ENCODE peak calls at places on chromosome 13, in ten cellular contexts. One of them, this sample, is unnamed.

GRCh38 chr13:75558130-75558840 is 8.7 kb downstream of the UCHL3 start:
- DNase-seq in cardiac muscle cell: no peak
- DNase-seq in ascending aorta: no peak
- DNase-seq in brain microvascular endothelial cell: no peak
- DNase-seq in WERI-Rb-1: no peak
- DNase-seq in BJ: no peak
- DNase-seq in uterus: no peak
- DNase-seq in sigmoid colon: no peak
- DNase-seq in IMR-90: no peak
- DNase-seq in lower lobe of right lung: no peak
- DNase-seq in this sample: no peak

GRCh38 chr13:44908712-44909111 is 80.6 kb downstream of the NUFIP1 start:
- DNase-seq in cardiac muscle cell: no peak
- DNase-seq in ascending aorta: no peak
- DNase-seq in brain microvascular endothelial cell: no peak
- DNase-seq in WERI-Rb-1: no peak
- DNase-seq in BJ: no peak
- DNase-seq in uterus: no peak
- DNase-seq in sigmoid colon: no peak
- DNase-seq in IMR-90: no peak
- DNase-seq in lower lobe of right lung: no peak
- DNase-seq in this sample: no peak

GRCh38 chr13:96844195-96844594 is 150.1 kb downstream of the OXGR1 start:
- DNase-seq in cardiac muscle cell: no peak
- DNase-seq in ascending aorta: no peak
- DNase-seq in brain microvascular endothelial cell: no peak
- DNase-seq in WERI-Rb-1: no peak
- DNase-seq in BJ: no peak
- DNase-seq in uterus: no peak
- DNase-seq in sigmoid colon: no peak
- DNase-seq in IMR-90: no peak
- DNase-seq in lower lobe of right lung: no peak
- DNase-seq in this sample: no peak

GRCh38 chr13:91142572-91142971 is 204.9 kb upstream of the MIR17HG start:
- DNase-seq in cardiac muscle cell: peak; percentile 52
- DNase-seq in ascending aorta: no peak
- DNase-seq in brain microvascular endothelial cell: peak; percentile 85
- DNase-seq in WERI-Rb-1: no peak
- DNase-seq in BJ: peak; percentile 44
- DNase-seq in uterus: no peak
- DNase-seq in sigmoid colon: no peak
- DNase-seq in IMR-90: peak; percentile 1
- DNase-seq in lower lobe of right lung: no peak
- DNase-seq in this sample: peak; percentile 53

GRCh38 chr13:28037399-28037798 is 48.9 kb upstream of the URAD start:
- DNase-seq in cardiac muscle cell: no peak
- DNase-seq in ascending aorta: no peak
- DNase-seq in brain microvascular endothelial cell: no peak
- DNase-seq in WERI-Rb-1: no peak
- DNase-seq in BJ: no peak
- DNase-seq in uterus: no peak
- DNase-seq in sigmoid colon: no peak
- DNase-seq in IMR-90: peak; percentile 57
- DNase-seq in lower lobe of right lung: no peak
- DNase-seq in this sample: no peak

GRCh38 chr13:28650284-28650683 is 8.6 kb upstream of the POMP start:
- DNase-seq in cardiac muscle cell: no peak
- DNase-seq in ascending aorta: no peak
- DNase-seq in brain microvascular endothelial cell: peak; percentile 36
- DNase-seq in WERI-Rb-1: no peak
- DNase-seq in BJ: no peak
- DNase-seq in uterus: no peak
- DNase-seq in sigmoid colon: no peak
- DNase-seq in IMR-90: peak; percentile 85
- DNase-seq in lower lobe of right lung: no peak
- DNase-seq in this sample: no peak

GRCh38 chr13:90395846-90396245 is 951.6 kb upstream of the MIR17HG start:
- DNase-seq in cardiac muscle cell: no peak
- DNase-seq in ascending aorta: no peak
- DNase-seq in brain microvascular endothelial cell: no peak
- DNase-seq in WERI-Rb-1: no peak
- DNase-seq in BJ: no peak
- DNase-seq in uterus: no peak
- DNase-seq in sigmoid colon: no peak
- DNase-seq in IMR-90: no peak
- DNase-seq in lower lobe of right lung: no peak
- DNase-seq in this sample: no peak

GRCh38 chr13:58181111-58181510 is 549.6 kb downstream of the PCDH17 start:
- DNase-seq in cardiac muscle cell: no peak
- DNase-seq in ascending aorta: no peak
- DNase-seq in brain microvascular endothelial cell: no peak
- DNase-seq in WERI-Rb-1: no peak
- DNase-seq in BJ: no peak
- DNase-seq in uterus: no peak
- DNase-seq in sigmoid colon: peak; percentile 49
- DNase-seq in IMR-90: no peak
- DNase-seq in lower lobe of right lung: no peak
- DNase-seq in this sample: no peak

GRCh38 chr13:30196025-30196424 is 111.3 kb downstream of the KATNAL1 start:
- DNase-seq in cardiac muscle cell: peak; percentile 10
- DNase-seq in ascending aorta: no peak
- DNase-seq in brain microvascular endothelial cell: peak; percentile 67
- DNase-seq in WERI-Rb-1: peak; percentile 23
- DNase-seq in BJ: no peak
- DNase-seq in uterus: no peak
- DNase-seq in sigmoid colon: no peak
- DNase-seq in IMR-90: peak; percentile 41
- DNase-seq in lower lobe of right lung: no peak
- DNase-seq in this sample: no peak

GRCh38 chr13:61414136-61414535 is 1.5 kb downstream of the PCDH20 start:
- DNase-seq in cardiac muscle cell: no peak
- DNase-seq in ascending aorta: no peak
- DNase-seq in brain microvascular endothelial cell: no peak
- DNase-seq in WERI-Rb-1: no peak
- DNase-seq in BJ: no peak
- DNase-seq in uterus: no peak
- DNase-seq in sigmoid colon: no peak
- DNase-seq in IMR-90: no peak
- DNase-seq in lower lobe of right lung: no peak
- DNase-seq in this sample: no peak

GRCh38 chr13:33639640-33640080 is 178.3 kb upstream of the RFC3 start:
- DNase-seq in cardiac muscle cell: no peak
- DNase-seq in ascending aorta: no peak
- DNase-seq in brain microvascular endothelial cell: no peak
- DNase-seq in WERI-Rb-1: no peak
- DNase-seq in BJ: no peak
- DNase-seq in uterus: no peak
- DNase-seq in sigmoid colon: no peak
- DNase-seq in IMR-90: no peak
- DNase-seq in lower lobe of right lung: no peak
- DNase-seq in this sample: no peak

GRCh38 chr13:113527272-113527958 is 36.9 kb upstream of the DCUN1D2 start:
- DNase-seq in cardiac muscle cell: no peak
- DNase-seq in ascending aorta: peak; percentile 33
- DNase-seq in brain microvascular endothelial cell: no peak
- DNase-seq in WERI-Rb-1: peak; percentile 7
- DNase-seq in BJ: no peak
- DNase-seq in uterus: no peak
- DNase-seq in sigmoid colon: no peak
- DNase-seq in IMR-90: no peak
- DNase-seq in lower lobe of right lung: no peak
- DNase-seq in this sample: no peak

GRCh38 chr13:91313103-91313502 is 34.4 kb upstream of the MIR17HG start:
- DNase-seq in cardiac muscle cell: peak; percentile 30
- DNase-seq in ascending aorta: no peak
- DNase-seq in brain microvascular endothelial cell: peak; percentile 3
- DNase-seq in WERI-Rb-1: no peak
- DNase-seq in BJ: no peak
- DNase-seq in uterus: no peak
- DNase-seq in sigmoid colon: no peak
- DNase-seq in IMR-90: peak; percentile 1
- DNase-seq in lower lobe of right lung: no peak
- DNase-seq in this sample: no peak

GRCh38 chr13:80454245-80454644 is 113.3 kb upstream of the SPRY2 start:
- DNase-seq in cardiac muscle cell: peak; percentile 78
- DNase-seq in ascending aorta: no peak
- DNase-seq in brain microvascular endothelial cell: peak; percentile 55
- DNase-seq in WERI-Rb-1: no peak
- DNase-seq in BJ: no peak
- DNase-seq in uterus: no peak
- DNase-seq in sigmoid colon: no peak
- DNase-seq in IMR-90: peak; percentile 1
- DNase-seq in lower lobe of right lung: no peak
- DNase-seq in this sample: peak; percentile 19

GRCh38 chr13:89806594-89806993 is 1540.9 kb upstream of the MIR17HG start:
- DNase-seq in cardiac muscle cell: no peak
- DNase-seq in ascending aorta: no peak
- DNase-seq in brain microvascular endothelial cell: no peak
- DNase-seq in WERI-Rb-1: no peak
- DNase-seq in BJ: no peak
- DNase-seq in uterus: no peak
- DNase-seq in sigmoid colon: no peak
- DNase-seq in IMR-90: no peak
- DNase-seq in lower lobe of right lung: no peak
- DNase-seq in this sample: no peak

GRCh38 chr13:106052200-106052767 is 483.2 kb downstream of the EFNB2 start:
- DNase-seq in cardiac muscle cell: no peak
- DNase-seq in ascending aorta: no peak
- DNase-seq in brain microvascular endothelial cell: no peak
- DNase-seq in WERI-Rb-1: no peak
- DNase-seq in BJ: no peak
- DNase-seq in uterus: no peak
- DNase-seq in sigmoid colon: no peak
- DNase-seq in IMR-90: peak; percentile 48
- DNase-seq in lower lobe of right lung: no peak
- DNase-seq in this sample: no peak

DNA sequence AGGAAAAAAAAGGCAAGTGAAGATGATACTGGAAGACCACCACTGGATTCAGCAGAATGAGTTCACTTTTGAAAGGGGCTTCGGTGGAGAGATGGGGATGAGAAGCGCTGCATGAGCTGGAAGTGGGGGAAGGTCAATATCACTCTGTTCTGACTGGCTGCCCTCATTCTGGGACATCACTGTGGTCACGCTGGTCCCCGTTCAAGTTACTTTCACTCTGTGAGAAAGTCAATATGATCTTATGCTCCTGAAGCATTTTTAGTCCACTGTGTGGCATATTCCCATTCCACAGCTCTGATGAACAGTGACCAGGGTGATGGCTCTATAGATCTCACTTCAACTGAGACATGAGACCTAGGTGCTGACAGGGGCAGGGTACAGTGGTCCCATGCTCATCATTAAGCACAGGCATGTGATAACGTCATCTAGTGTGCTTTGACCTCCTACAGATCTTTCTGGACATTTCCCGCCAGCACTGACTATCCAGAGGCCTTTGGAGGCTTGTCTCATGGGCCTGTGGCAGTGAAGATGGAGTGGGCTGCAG is 40.2 kb upstream of the GPR183 start:
- DNase-seq in cardiac muscle cell: no peak
- DNase-seq in ascending aorta: no peak
- DNase-seq in brain microvascular endothelial cell: no peak
- DNase-seq in WERI-Rb-1: no peak
- DNase-seq in BJ: no peak
- DNase-seq in uterus: no peak
- DNase-seq in sigmoid colon: no peak
- DNase-seq in IMR-90: no peak
- DNase-seq in lower lobe of right lung: no peak
- DNase-seq in this sample: no peak
- H3K36me3 ChIP-seq in cardiac muscle cell: no peaks in the 10 kb centered on the region
- H3K36me3 ChIP-seq in ascending aorta: peaks cover 7% of the 10 kb centered on the region
- H3K36me3 ChIP-seq in brain microvascular endothelial cell: peaks cover 7% of the 10 kb centered on the region
- H3K36me3 ChIP-seq in WERI-Rb-1: peaks cover 37% of the 10 kb centered on the region
- H3K36me3 ChIP-seq in BJ: peaks cover 8% of the 10 kb centered on the region
- H3K36me3 ChIP-seq in uterus: no peaks in the 10 kb centered on the region
- H3K36me3 ChIP-seq in sigmoid colon: no peaks in the 10 kb centered on the region
- H3K36me3 ChIP-seq in IMR-90: peaks cover 14% of the 10 kb centered on the region
- H3K36me3 ChIP-seq in lower lobe of right lung: peaks cover 67% of the 10 kb centered on the region
- H3K36me3 ChIP-seq in this sample: peaks cover 1% of the 10 kb centered on the region

GRCh38 chr13:94860981-94861407 is 148.6 kb upstream of the SOX21 start:
- DNase-seq in cardiac muscle cell: peak; percentile 30
- DNase-seq in ascending aorta: no peak
- DNase-seq in brain microvascular endothelial cell: peak; percentile 6
- DNase-seq in WERI-Rb-1: no peak
- DNase-seq in BJ: no peak
- DNase-seq in uterus: no peak
- DNase-seq in sigmoid colon: no peak
- DNase-seq in IMR-90: peak; percentile 13
- DNase-seq in lower lobe of right lung: no peak
- DNase-seq in this sample: no peak
- H3K4me3 ChIP-seq in cardiac muscle cell: no peak overlapping the region
- H3K4me3 ChIP-seq in ascending aorta: peak overlapping the region; percentile 33
- H3K4me3 ChIP-seq in brain microvascular endothelial cell: peak overlapping the region; percentile 29
- H3K4me3 ChIP-seq in WERI-Rb-1: no peak overlapping the region
- H3K4me3 ChIP-seq in BJ: peak overlapping the region; percentile 37
- H3K4me3 ChIP-seq in uterus: peak overlapping the region; percentile 15
- H3K4me3 ChIP-seq in sigmoid colon: peak overlapping the region; percentile 28
- H3K4me3 ChIP-seq in IMR-90: peak overlapping the region; percentile 55
- H3K4me3 ChIP-seq in lower lobe of right lung: peak overlapping the region; percentile 37
- H3K4me3 ChIP-seq in this sample: peak overlapping the region; percentile 19

DNA sequence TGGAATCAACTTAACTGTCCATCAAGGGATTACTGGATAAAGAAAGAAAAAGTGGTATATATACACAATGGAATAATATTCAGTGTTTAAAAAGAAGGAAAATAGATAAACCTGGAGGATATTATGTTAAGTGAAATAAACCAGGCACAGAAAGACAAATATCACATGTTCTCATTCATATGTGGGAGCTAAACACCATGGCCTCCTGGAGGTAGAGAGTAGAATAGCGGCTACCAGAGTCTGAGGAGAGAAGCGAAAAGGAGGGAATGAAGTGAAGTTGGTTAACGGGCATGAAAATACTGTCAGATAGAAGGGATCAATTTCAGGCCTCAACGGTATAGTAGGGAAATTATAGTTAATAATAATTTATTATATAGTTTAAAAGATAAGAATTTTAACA is 147.5 kb upstream of the OBI1 start:
- DNase-seq in cardiac muscle cell: peak; percentile 1
- DNase-seq in ascending aorta: no peak
- DNase-seq in brain microvascular endothelial cell: no peak
- DNase-seq in WERI-Rb-1: no peak
- DNase-seq in BJ: no peak
- DNase-seq in uterus: no peak
- DNase-seq in sigmoid colon: no peak
- DNase-seq in IMR-90: no peak
- DNase-seq in lower lobe of right lung: no peak
- DNase-seq in this sample: no peak
- TF ChIP-seq CTCF in cardiac muscle cell: peak; percentile 21
- TF ChIP-seq CTCF in ascending aorta: no peak
- TF ChIP-seq CTCF in brain microvascular endothelial cell: peak; percentile 33
- TF ChIP-seq CTCF in WERI-Rb-1: no peak
- TF ChIP-seq CTCF in BJ: peak; percentile 9
- TF ChIP-seq CTCF in uterus: no peak
- TF ChIP-seq CTCF in sigmoid colon: no peak
- TF ChIP-seq CTCF in IMR-90: peak; percentile 18
- TF ChIP-seq CTCF in lower lobe of right lung: peak; percentile 33
- TF ChIP-seq CTCF in this sample: peak; percentile 36

DNA sequence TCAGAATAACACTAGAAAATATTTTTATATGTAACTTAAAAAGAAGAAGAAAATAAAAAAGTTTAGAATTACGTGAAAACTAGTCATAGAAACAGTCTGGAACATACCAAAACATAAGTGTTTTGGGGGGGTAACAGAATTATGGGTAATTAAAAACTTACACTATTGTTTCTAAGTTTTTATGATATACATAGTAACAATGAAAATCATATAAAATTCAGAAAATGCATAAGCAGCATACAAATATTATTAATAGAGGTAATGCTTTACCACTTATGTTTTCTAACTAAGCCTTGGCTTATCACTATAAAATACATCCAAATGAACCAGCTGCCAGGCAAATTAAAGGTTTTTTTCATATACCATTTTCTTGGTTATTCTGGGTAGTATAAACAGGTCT is 14.9 kb downstream of the ESD start:
- DNase-seq in cardiac muscle cell: no peak
- DNase-seq in ascending aorta: no peak
- DNase-seq in brain microvascular endothelial cell: no peak
- DNase-seq in WERI-Rb-1: no peak
- DNase-seq in BJ: no peak
- DNase-seq in uterus: no peak
- DNase-seq in sigmoid colon: no peak
- DNase-seq in IMR-90: no peak
- DNase-seq in lower lobe of right lung: no peak
- DNase-seq in this sample: no peak
- H3K36me3 ChIP-seq in cardiac muscle cell: peaks cover 73% of the 10 kb centered on the region
- H3K36me3 ChIP-seq in ascending aorta: peaks cover 42% of the 10 kb centered on the region
- H3K36me3 ChIP-seq in brain microvascular endothelial cell: peaks cover 35% of the 10 kb centered on the region
- H3K36me3 ChIP-seq in WERI-Rb-1: peaks cover 4% of the 10 kb centered on the region
- H3K36me3 ChIP-seq in BJ: peaks cover 5% of the 10 kb centered on the region
- H3K36me3 ChIP-seq in uterus: no peaks in the 10 kb centered on the region
- H3K36me3 ChIP-seq in sigmoid colon: no peaks in the 10 kb centered on the region
- H3K36me3 ChIP-seq in IMR-90: peaks cover 22% of the 10 kb centered on the region
- H3K36me3 ChIP-seq in lower lobe of right lung: peaks cover 100% of the 10 kb centered on the region
- H3K36me3 ChIP-seq in this sample: peaks cover 1% of the 10 kb centered on the region

This sample was measured in kidney epithelial cell.